ENCODE peak calls at places on chromosomes 11 and 22, in five cellular contexts. A, S, Y, N and E are unnamed samples.
A peak's percentile ranks its signal among the peaks of the same experiment; 100 is the strongest.

GRCh38 chr11:101860694-101861371 is 54.0 kb upstream of the CEP126 start:
- DNase-seq in S (no peak), Y (no peak), A (peak; percentile 47), N (peak; percentile 64), E (no peak)

GRCh38 chr11:70766901-70767300 is 368.6 kb downstream of the CTTN start:
- DNase-seq in A (no peak), Y (no peak), N (no peak), S (no peak), E (no peak)

GRCh38 chr11:120632579-120632978 is 121.0 kb downstream of the GRIK4 start:
- DNase-seq in A (no peak), Y (no peak), S (no peak), N (no peak), E (no peak)

GRCh38 chr11:115659061-115659963 is 155.1 kb upstream of the CADM1 start:
- DNase-seq in A (no peak), S (peak; percentile 82), Y (peak; percentile 33), N (peak; percentile 44), E (no peak)

GRCh38 chr11:107562647-107563208 is 2.8 kb downstream of the ALKBH8 start:
- DNase-seq in Y (no peak), A (no peak), S (no peak), N (peak; percentile 99), E (no peak)

GRCh38 chr22:19514831-19515565 is 9.2 kb downstream of the CLDN5 start:
- DNase-seq in Y (no peak), N (peak; percentile 57), A (no peak), S (no peak), E (no peak)

GRCh38 chr11:95831198-95831883 is 41.0 kb downstream of the CEP57 start:
- DNase-seq in Y (no peak), N (peak; percentile 52), A (no peak), S (no peak), E (no peak)

GRCh38 chr22:49052560-49052959 is 775.1 kb downstream of the BRD1 start:
- DNase-seq in Y (no peak), S (no peak), A (no peak), N (no peak), E (no peak)

GRCh38 chr11:115663790-115664189 is 159.6 kb upstream of the CADM1 start:
- DNase-seq in A (no peak), S (no peak), Y (no peak), N (no peak), E (no peak)

GRCh38 chr11:29527391-29527936 is 489.4 kb downstream of the KCNA4 start:
- DNase-seq in N (peak; percentile 96), Y (no peak), S (no peak), A (no peak), E (no peak)

GRCh38 chr11:105236631-105237030 is 97.1 kb upstream of the CARD18 start:
- DNase-seq in N (no peak), A (no peak), Y (no peak), S (no peak), E (no peak)

GRCh38 chr11:72369786-72370185 is 64.5 kb downstream of the CLPB start:
- DNase-seq in Y (no peak), N (no peak), A (no peak), S (no peak), E (no peak)

GRCh38 chr11:8283510-8284272 is 20.0 kb upstream of the LMO1 start:
- DNase-seq in A (peak; percentile 13), N (no peak), S (peak; percentile 84), Y (peak; percentile 49), E (no peak)

GRCh38 chr11:2289859-2290258 is 11.9 kb downstream of the C11orf21 start:
- DNase-seq in A (no peak), N (no peak), Y (no peak), S (no peak), E (peak; percentile 16)

GRCh38 chr11:47545298-47545697 is 7.6 kb downstream of the CELF1 start:
- DNase-seq in N (no peak), S (no peak), A (no peak), Y (no peak), E (no peak)

GRCh38 chr11:100861221-100861620 is 174.1 kb downstream of the ARHGAP42 start:
- DNase-seq in Y (no peak), A (no peak), S (no peak), N (peak; percentile 64), E (no peak)

GRCh38 chr11:116842117-116842516 is 4.7 kb upstream of the APOA1 start:
- DNase-seq in S (no peak), N (no peak), A (no peak), Y (no peak), E (no peak)
- TF ChIP-seq CTCF in S (no peak), N (no peak), A (no peak), Y (no peak), E (no peak)

DNA sequence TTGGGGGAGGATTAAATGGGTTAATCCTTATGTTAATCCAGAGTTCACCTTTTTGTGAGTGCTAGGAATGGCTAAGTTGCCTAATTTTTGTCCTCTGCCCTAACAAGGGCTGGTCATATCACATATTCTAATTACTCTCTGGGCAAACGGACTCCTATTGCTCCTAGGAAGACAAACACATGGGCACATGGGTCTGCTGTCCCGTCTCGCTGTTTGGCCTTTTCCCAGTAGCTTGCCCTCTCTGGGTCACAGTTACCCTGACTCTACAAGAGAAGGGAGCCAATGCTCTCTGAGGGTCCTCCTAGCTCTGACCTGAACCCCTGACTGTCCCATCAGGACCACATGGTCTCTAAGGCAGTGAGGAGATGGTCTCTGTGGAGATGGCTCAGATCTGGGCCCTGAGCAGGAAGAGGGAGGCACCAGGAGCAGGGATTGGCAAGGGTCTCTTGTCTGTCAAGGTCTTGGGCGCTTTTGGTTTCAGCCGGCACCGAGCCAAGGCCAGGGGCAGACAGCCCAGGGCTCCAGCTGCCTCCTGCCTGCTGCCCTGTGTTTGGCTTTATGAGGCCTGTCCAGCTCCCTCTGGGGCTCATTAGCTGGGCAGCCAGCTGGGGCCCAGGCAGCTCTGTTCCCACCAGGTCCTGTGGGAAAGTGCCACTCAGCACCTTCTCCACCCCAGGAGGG is 560.0 kb downstream of the MN1 start:
- DNase-seq in S (peak; percentile 77), Y (no peak), N (no peak), A (no peak), E (no peak)
- TF ChIP-seq CTCF in S (no peak), Y (no peak), N (no peak), A (no peak), E (no peak)

GRCh38 chr22:38740754-38741153 is 15.0 kb downstream of the SUN2 start:
- DNase-seq in N (no peak), Y (no peak), A (no peak), S (no peak), E (no peak)
- TF ChIP-seq CTCF in N (no peak), Y (no peak), A (no peak), S (no peak), E (no peak)

GRCh38 chr22:47846206-47846605 is 1083.8 kb downstream of the TBC1D22A start:
- DNase-seq in S (no peak), N (no peak), Y (no peak), A (no peak), E (no peak)

GRCh38 chr22:47839586-47840245 is 1077.3 kb downstream of the TBC1D22A start:
- DNase-seq in A (no peak), Y (no peak), S (peak; percentile 48), N (no peak), E (no peak)

GRCh38 chr22:47837703-47838102 is 1075.3 kb downstream of the TBC1D22A start:
- DNase-seq in S (no peak), Y (no peak), A (no peak), N (peak; percentile 3), E (no peak)

GRCh38 chr22:47841166-47841565 is 1078.7 kb downstream of the TBC1D22A start:
- DNase-seq in A (no peak), S (no peak), N (no peak), Y (no peak), E (no peak)

GRCh38 chr22:47842119-47842518 is 1079.7 kb downstream of the TBC1D22A start:
- DNase-seq in N (no peak), S (peak; percentile 56), A (no peak), Y (no peak), E (no peak)
- TF ChIP-seq CTCF in N (no peak), S (no peak), A (no peak), Y (no peak), E (no peak)

GRCh38 chr22:46569055-46569847 is 31.8 kb upstream of the CELSR1 start:
- DNase-seq in N (no peak), Y (no peak), S (no peak), A (no peak), E (no peak)

GRCh38 chr22:46569848-46570695 is 32.7 kb upstream of the CELSR1 start:
- DNase-seq in Y (no peak), A (no peak), N (no peak), S (no peak), E (no peak)

GRCh38 chr22:46564084-46564714 is 26.8 kb upstream of the CELSR1 start:
- DNase-seq in A (no peak), S (peak; percentile 77), Y (no peak), N (no peak), E (no peak)

GRCh38 chr22:46568102-46568809 is 30.8 kb upstream of the CELSR1 start:
- DNase-seq in N (no peak), S (no peak), A (no peak), Y (no peak), E (no peak)

GRCh38 chr22:46567471-46567870 is 30.1 kb upstream of the CELSR1 start:
- DNase-seq in Y (no peak), S (no peak), A (no peak), N (no peak), E (no peak)
- TF ChIP-seq CTCF in Y (no peak), S (no peak), A (no peak), N (no peak), E (no peak)

DNA sequence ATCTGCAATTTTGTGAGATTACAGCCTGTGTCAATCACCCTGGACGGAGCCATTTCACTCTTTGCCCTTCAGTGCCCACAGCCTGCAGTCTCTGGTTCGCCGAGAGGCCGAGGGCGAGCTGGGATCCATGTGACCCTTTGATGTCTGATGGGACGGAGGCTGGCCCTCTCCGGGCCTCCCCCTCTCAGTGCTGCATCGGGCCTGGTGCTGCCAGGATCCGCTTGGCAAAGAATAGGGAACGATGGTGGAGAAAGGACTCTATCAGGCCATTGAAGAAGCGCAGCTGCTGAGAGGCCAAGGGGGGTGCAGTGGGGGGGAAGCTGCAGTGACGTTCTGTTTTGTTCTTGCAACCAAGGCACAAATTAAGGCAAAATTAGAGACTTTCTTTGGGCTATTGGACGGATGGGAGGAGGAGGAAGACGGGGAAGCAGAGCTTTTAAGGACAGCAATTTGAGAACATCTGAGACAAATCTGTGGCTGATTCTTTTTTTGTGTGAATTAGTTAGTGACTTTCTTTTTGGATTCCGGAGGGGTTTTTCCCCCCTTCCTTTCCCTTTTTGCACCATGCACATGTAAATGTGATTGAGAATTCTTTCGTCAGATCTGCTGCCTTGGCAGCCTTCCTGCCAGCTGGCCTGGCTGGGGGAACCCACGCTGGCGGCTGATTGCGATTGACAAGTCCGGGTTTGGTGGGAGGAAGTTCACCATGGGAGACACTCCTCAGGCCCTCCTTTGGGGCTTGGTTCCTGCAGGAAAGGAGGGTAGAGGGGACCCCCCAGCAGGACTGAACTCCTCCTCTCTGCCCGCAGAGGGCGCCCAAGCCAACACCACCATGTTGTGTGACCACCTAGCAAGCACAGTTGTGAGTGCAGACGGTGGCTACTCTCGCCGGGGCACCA is 214.5 kb downstream of the NTM start:
- DNase-seq in A (no peak), S (peak; percentile 45), N (no peak), Y (no peak), E (no peak)
- TF ChIP-seq CTCF in A (no peak), S (no peak), N (no peak), Y (peak; percentile 42), E (no peak)